ENCODE peak calls at places on chromosome 19, in four cellular contexts. I, H, L and E are unnamed samples.

GRCh38 chr19:35805518-35806102 is 7.0 kb downstream of the PRODH2 start:
- DNase-seq in I (no peak), L (no peak), H (no peak), E (no peak)

GRCh38 chr19:7635670-7636069 is 1.2 kb upstream of the STXBP2 start:
- DNase-seq in I (no peak), L (no peak), H (no peak), E (no peak)

GRCh38 chr19:1445185-1445931 is 4.6 kb upstream of the APC2 start:
- DNase-seq in L (peak; percentile 36), H (no peak), I (peak; percentile 80), E (peak; percentile 54)

GRCh38 chr19:5707576-5708575 is 12.1 kb downstream of the LONP1 start:
- DNase-seq in L (no peak), H (no peak), I (no peak), E (no peak)

GRCh38 chr19:55654833-55655647 is at the start of gene U2AF2:
- DNase-seq in H (peak; percentile 97), I (peak; percentile 95), L (peak; percentile 94), E (peak; percentile 93)

GRCh38 chr19:3145909-3146676 is 10.3 kb downstream of the GNA15 start:
- DNase-seq in L (no peak), I (no peak), H (no peak), E (no peak)

GRCh38 chr19:49929121-49929610 is at the start of the genes ATF5 and NUP62:
- DNase-seq in L (peak; percentile 84), I (peak; percentile 89), H (peak; percentile 84), E (peak; percentile 92)

GRCh38 chr19:4122480-4122879 is 1.4 kb downstream of the MAP2K2 start:
- DNase-seq in I (no peak), L (no peak), H (no peak), E (no peak)

GRCh38 chr19:1217366-1217765 is 11.8 kb downstream of the STK11 start:
- DNase-seq in L (no peak), H (no peak), I (no peak), E (no peak)

GRCh38 chr19:13149628-13150186 is 468 bp downstream of the STX10 start:
- DNase-seq in L (peak; percentile 27), H (peak; percentile 64), I (peak; percentile 85), E (peak; percentile 85)

GRCh38 chr19:55678121-55678671 is 3.2 kb downstream of the EPN1 start:
- DNase-seq in L (no peak), H (no peak), I (no peak), E (no peak)

GRCh38 chr19:48480476-48481190 is 11.5 kb downstream of the CYTH2 start:
- DNase-seq in L (peak; percentile 48), H (no peak), I (peak; percentile 82), E (no peak)

GRCh38 chr19:33960566-33960965 is 163.9 kb downstream of the KCTD15 start:
- DNase-seq in H (no peak), I (no peak), L (no peak), E (no peak)

GRCh38 chr19:38492147-38492813 is 58.8 kb downstream of the RYR1 start:
- DNase-seq in H (no peak), L (no peak), I (no peak), E (no peak)

GRCh38 chr19:14350302-14350701 is 30.9 kb upstream of the ADGRE5 start:
- DNase-seq in L (no peak), H (no peak), I (no peak), E (no peak)
- H3K27me3 ChIP-seq in L (peaks cover 5% of the 10 kb centered on the region), H (no peaks in the 10 kb centered on the region), I (peaks cover 16% of the 10 kb centered on the region), E (peaks cover 3% of the 10 kb centered on the region)

GRCh38 chr19:29841559-29842367 is 30.0 kb downstream of the CCNE1 start:
- DNase-seq in H (no peak), L (no peak), I (peak; percentile 31), E (peak; percentile 45)

GRCh38 chr19:29840066-29840950 is 28.5 kb downstream of the CCNE1 start:
- DNase-seq in H (no peak), I (no peak), L (no peak), E (no peak)

GRCh38 chr19:29843180-29844051 is 31.6 kb downstream of the CCNE1 start:
- DNase-seq in I (peak; percentile 40), L (peak; percentile 12), H (peak; percentile 22), E (no peak)

GRCh38 chr19:29841209-29841558 is 29.4 kb downstream of the CCNE1 start:
- DNase-seq in L (no peak), H (no peak), I (peak; percentile 29), E (no peak)

GRCh38 chr19:29842471-29843179 is 30.8 kb downstream of the CCNE1 start:
- DNase-seq in H (no peak), L (no peak), I (peak; percentile 29), E (no peak)
- H3K4me3 ChIP-seq in H (no peak overlapping the region), L (no peak overlapping the region), I (peak overlapping the region; percentile 91), E (no peak overlapping the region)

DNA sequence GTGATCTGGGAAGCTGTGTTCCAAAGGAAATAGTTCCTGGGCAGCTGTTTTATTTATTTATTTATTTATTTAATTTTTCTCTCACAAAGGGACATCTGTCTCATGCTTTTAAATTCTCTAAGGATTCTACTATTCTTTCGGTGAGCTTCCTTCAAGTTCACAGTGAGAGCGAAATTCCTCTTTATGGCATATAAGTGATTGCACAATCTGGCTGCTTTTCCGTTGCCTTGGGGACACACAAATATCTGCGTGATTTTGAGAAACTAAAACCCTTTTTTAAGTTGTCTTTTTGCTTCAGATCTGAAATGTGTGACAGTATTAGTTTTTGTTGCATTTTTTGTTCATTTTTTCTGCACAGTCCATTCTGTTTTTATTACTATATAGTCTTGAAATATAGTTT is 19.1 kb downstream of the ZNF486 start:
- DNase-seq in H (no peak), I (peak; percentile 43), L (peak; percentile 2), E (no peak)
- H3K9me3 ChIP-seq in H (no peaks in the 10 kb centered on the region), I (no peaks in the 10 kb centered on the region), L (no peaks in the 10 kb centered on the region), E (peaks cover 7% of the 10 kb centered on the region)

GRCh38 chr19:51541458-51542357 is 10.2 kb upstream of the SIGLEC6 start:
- DNase-seq in H (no peak), L (no peak), I (no peak), E (no peak)

GRCh38 chr19:51546107-51546649 is 14.7 kb upstream of the SIGLEC6 start:
- DNase-seq in I (no peak), H (no peak), L (no peak), E (no peak)

GRCh38 chr19:51542699-51543098 is 11.2 kb upstream of the SIGLEC6 start:
- DNase-seq in I (no peak), H (no peak), L (no peak), E (no peak)

GRCh38 chr19:51546650-51547396 is 15.4 kb upstream of the SIGLEC6 start:
- DNase-seq in L (no peak), H (no peak), I (peak; percentile 20), E (no peak)

GRCh38 chr19:51544038-51544437 is 12.6 kb upstream of the SIGLEC6 start:
- DNase-seq in I (no peak), L (no peak), H (no peak), E (no peak)
- H3K27me3 ChIP-seq in I (peaks cover 4% of the 10 kb centered on the region), L (no peaks in the 10 kb centered on the region), H (no peaks in the 10 kb centered on the region), E (no peaks in the 10 kb centered on the region)